ENCODE peak calls at places on chromosomes 13 and 19, in eight cellular contexts. One of them, this sample, is unnamed.

GRCh38 chr19:53394522-53394973 is 401 bp upstream of the ZNF765 start:
- DNase-seq in GM12878: peak; percentile 1
- DNase-seq in Panc1: peak; percentile 30
- DNase-seq in H1: no peak
- DNase-seq in endothelial cell of umbilical vein: no peak
- DNase-seq in sigmoid colon: peak; percentile 80
- DNase-seq in GM23338: peak; percentile 84
- DNase-seq in GM12892: no peak
- DNase-seq in this sample: peak; percentile 31

GRCh38 chr19:1269478-1270167 is 491 bp downstream of the CIRBP start:
- DNase-seq in GM12878: no peak
- DNase-seq in GM23338: peak; percentile 81
- DNase-seq in Panc1: no peak
- DNase-seq in H1: no peak
- DNase-seq in GM12892: peak; percentile 93
- DNase-seq in endothelial cell of umbilical vein: peak; percentile 87
- DNase-seq in sigmoid colon: peak; percentile 95
- DNase-seq in this sample: peak; percentile 86

GRCh38 chr13:40452741-40453665 is 213.4 kb downstream of the FOXO1 start:
- DNase-seq in GM12878: no peak
- DNase-seq in endothelial cell of umbilical vein: no peak
- DNase-seq in GM23338: no peak
- DNase-seq in sigmoid colon: no peak
- DNase-seq in H1: no peak
- DNase-seq in Panc1: no peak
- DNase-seq in GM12892: no peak
- DNase-seq in this sample: no peak

GRCh38 chr19:1521636-1522035 is 2.2 kb upstream of the PLK5 start:
- DNase-seq in endothelial cell of umbilical vein: no peak
- DNase-seq in GM12892: no peak
- DNase-seq in H1: no peak
- DNase-seq in Panc1: no peak
- DNase-seq in GM23338: no peak
- DNase-seq in sigmoid colon: peak; percentile 80
- DNase-seq in GM12878: no peak
- DNase-seq in this sample: no peak

GRCh38 chr13:19663416-19663979 is 30.0 kb downstream of the MPHOSPH8 start:
- DNase-seq in endothelial cell of umbilical vein: no peak
- DNase-seq in GM23338: no peak
- DNase-seq in sigmoid colon: no peak
- DNase-seq in GM12878: no peak
- DNase-seq in GM12892: no peak
- DNase-seq in H1: no peak
- DNase-seq in Panc1: no peak
- DNase-seq in this sample: no peak

GRCh38 chr19:33413868-33414666 is 40.6 kb downstream of the CEBPG start:
- DNase-seq in H1: no peak
- DNase-seq in GM12878: no peak
- DNase-seq in endothelial cell of umbilical vein: no peak
- DNase-seq in Panc1: no peak
- DNase-seq in GM12892: no peak
- DNase-seq in GM23338: no peak
- DNase-seq in sigmoid colon: no peak
- DNase-seq in this sample: no peak

GRCh38 chr13:108528303-108528702 is 101.1 kb upstream of the MYO16 start:
- DNase-seq in H1: no peak
- DNase-seq in GM12892: no peak
- DNase-seq in endothelial cell of umbilical vein: no peak
- DNase-seq in GM23338: no peak
- DNase-seq in GM12878: no peak
- DNase-seq in sigmoid colon: no peak
- DNase-seq in Panc1: no peak
- DNase-seq in this sample: no peak

GRCh38 chr19:53980553-53981407 is 10.7 kb upstream of the CACNG6 start:
- DNase-seq in endothelial cell of umbilical vein: peak; percentile 83
- DNase-seq in GM12878: no peak
- DNase-seq in sigmoid colon: no peak
- DNase-seq in Panc1: peak; percentile 95
- DNase-seq in GM23338: peak; percentile 98
- DNase-seq in GM12892: no peak
- DNase-seq in H1: no peak
- DNase-seq in this sample: no peak

GRCh38 chr13:49681837-49682236 is 9.4 kb downstream of the EBPL start:
- DNase-seq in Panc1: no peak
- DNase-seq in sigmoid colon: no peak
- DNase-seq in endothelial cell of umbilical vein: no peak
- DNase-seq in GM12878: no peak
- DNase-seq in GM23338: no peak
- DNase-seq in H1: no peak
- DNase-seq in GM12892: no peak
- DNase-seq in this sample: no peak

GRCh38 chr13:29587645-29588044 is 7.8 kb downstream of the SLC7A1 start:
- DNase-seq in H1: no peak
- DNase-seq in GM12878: no peak
- DNase-seq in Panc1: no peak
- DNase-seq in GM23338: no peak
- DNase-seq in endothelial cell of umbilical vein: no peak
- DNase-seq in sigmoid colon: no peak
- DNase-seq in GM12892: no peak
- DNase-seq in this sample: no peak

GRCh38 chr13:64723735-64724134 is 2506.4 kb downstream of the PCDH9 start:
- DNase-seq in Panc1: peak; percentile 81
- DNase-seq in GM12878: no peak
- DNase-seq in GM12892: no peak
- DNase-seq in endothelial cell of umbilical vein: peak; percentile 97
- DNase-seq in GM23338: peak; percentile 15
- DNase-seq in sigmoid colon: no peak
- DNase-seq in H1: peak; percentile 10
- DNase-seq in this sample: no peak

GRCh38 chr19:56839665-56840451 is 668 bp downstream of the PEG3 start:
- DNase-seq in sigmoid colon: peak; percentile 99
- DNase-seq in H1: no peak
- DNase-seq in Panc1: no peak
- DNase-seq in GM12892: no peak
- DNase-seq in endothelial cell of umbilical vein: peak; percentile 2
- DNase-seq in GM23338: no peak
- DNase-seq in GM12878: no peak
- DNase-seq in this sample: peak; percentile 61

GRCh38 chr19:35304036-35304435 is 12.1 kb downstream of the MAG start:
- DNase-seq in GM12892: no peak
- DNase-seq in GM23338: no peak
- DNase-seq in H1: no peak
- DNase-seq in GM12878: no peak
- DNase-seq in Panc1: no peak
- DNase-seq in endothelial cell of umbilical vein: no peak
- DNase-seq in sigmoid colon: no peak
- DNase-seq in this sample: no peak

GRCh38 chr19:54178581-54179261 is 5.8 kb upstream of the TMC4 start:
- DNase-seq in sigmoid colon: no peak
- DNase-seq in H1: no peak
- DNase-seq in Panc1: no peak
- DNase-seq in GM12892: no peak
- DNase-seq in GM12878: no peak
- DNase-seq in GM23338: peak; percentile 91
- DNase-seq in endothelial cell of umbilical vein: no peak
- DNase-seq in this sample: peak; percentile 51

GRCh38 chr13:48412100-48412556 is 785 bp downstream of the LPAR6 start:
- DNase-seq in sigmoid colon: no peak
- DNase-seq in GM12878: no peak
- DNase-seq in endothelial cell of umbilical vein: peak; percentile 64
- DNase-seq in H1: no peak
- DNase-seq in Panc1: no peak
- DNase-seq in GM23338: peak; percentile 22
- DNase-seq in GM12892: no peak
- DNase-seq in this sample: no peak

GRCh38 chr13:49840266-49840665 is 47.8 kb upstream of the KPNA3 start:
- DNase-seq in H1: no peak
- DNase-seq in GM12878: no peak
- DNase-seq in GM23338: peak; percentile 8
- DNase-seq in endothelial cell of umbilical vein: no peak
- DNase-seq in sigmoid colon: no peak
- DNase-seq in Panc1: no peak
- DNase-seq in GM12892: no peak
- DNase-seq in this sample: no peak

GRCh38 chr19:37970699-37971098 is 63.7 kb downstream of the SIPA1L3 start:
- DNase-seq in GM12892: no peak
- DNase-seq in Panc1: no peak
- DNase-seq in endothelial cell of umbilical vein: no peak
- DNase-seq in GM23338: no peak
- DNase-seq in sigmoid colon: peak; percentile 30
- DNase-seq in GM12878: no peak
- DNase-seq in H1: no peak
- DNase-seq in this sample: no peak
- TF ChIP-seq POLR2AphosphoS5 in GM12892: no peak
- TF ChIP-seq POLR2AphosphoS5 in Panc1: no peak
- TF ChIP-seq POLR2AphosphoS5 in endothelial cell of umbilical vein: no peak
- TF ChIP-seq POLR2AphosphoS5 in GM23338: no peak
- TF ChIP-seq POLR2AphosphoS5 in sigmoid colon: no peak
- TF ChIP-seq POLR2AphosphoS5 in GM12878: no peak
- TF ChIP-seq POLR2AphosphoS5 in H1: no peak
- TF ChIP-seq POLR2AphosphoS5 in this sample: no peak

GRCh38 chr13:100674848-100675659 is 459 bp upstream of the TMTC4 start:
- DNase-seq in sigmoid colon: peak; percentile 100
- DNase-seq in H1: peak; percentile 90
- DNase-seq in Panc1: peak; percentile 55
- DNase-seq in GM23338: peak; percentile 98
- DNase-seq in GM12878: peak; percentile 82
- DNase-seq in GM12892: peak; percentile 98
- DNase-seq in endothelial cell of umbilical vein: peak; percentile 99
- DNase-seq in this sample: peak; percentile 100
- TF ChIP-seq POLR2AphosphoS5 in sigmoid colon: peak; percentile 85
- TF ChIP-seq POLR2AphosphoS5 in H1: peak; percentile 62
- TF ChIP-seq POLR2AphosphoS5 in Panc1: no peak
- TF ChIP-seq POLR2AphosphoS5 in GM23338: peak; percentile 93
- TF ChIP-seq POLR2AphosphoS5 in GM12878: no peak
- TF ChIP-seq POLR2AphosphoS5 in GM12892: peak; percentile 40
- TF ChIP-seq POLR2AphosphoS5 in endothelial cell of umbilical vein: no peak
- TF ChIP-seq POLR2AphosphoS5 in this sample: peak; percentile 92

GRCh38 chr13:34466301-34466700 is 475.8 kb upstream of the NBEA start:
- DNase-seq in Panc1: no peak
- DNase-seq in GM12892: no peak
- DNase-seq in GM23338: no peak
- DNase-seq in GM12878: no peak
- DNase-seq in endothelial cell of umbilical vein: no peak
- DNase-seq in sigmoid colon: no peak
- DNase-seq in H1: no peak
- DNase-seq in this sample: no peak

GRCh38 chr13:34464011-34464410 is 478.1 kb upstream of the NBEA start:
- DNase-seq in GM23338: no peak
- DNase-seq in H1: no peak
- DNase-seq in sigmoid colon: no peak
- DNase-seq in GM12892: no peak
- DNase-seq in Panc1: no peak
- DNase-seq in GM12878: no peak
- DNase-seq in endothelial cell of umbilical vein: no peak
- DNase-seq in this sample: no peak

GRCh38 chr13:34469212-34469983 is 472.7 kb upstream of the NBEA start:
- DNase-seq in GM12878: no peak
- DNase-seq in Panc1: no peak
- DNase-seq in endothelial cell of umbilical vein: peak; percentile 76
- DNase-seq in GM12892: no peak
- DNase-seq in sigmoid colon: no peak
- DNase-seq in H1: no peak
- DNase-seq in GM23338: no peak
- DNase-seq in this sample: no peak

GRCh38 chr13:34465423-34465922 is 476.6 kb upstream of the NBEA start:
- DNase-seq in GM23338: no peak
- DNase-seq in endothelial cell of umbilical vein: no peak
- DNase-seq in GM12878: no peak
- DNase-seq in Panc1: no peak
- DNase-seq in H1: no peak
- DNase-seq in sigmoid colon: no peak
- DNase-seq in GM12892: no peak
- DNase-seq in this sample: no peak

DNA sequence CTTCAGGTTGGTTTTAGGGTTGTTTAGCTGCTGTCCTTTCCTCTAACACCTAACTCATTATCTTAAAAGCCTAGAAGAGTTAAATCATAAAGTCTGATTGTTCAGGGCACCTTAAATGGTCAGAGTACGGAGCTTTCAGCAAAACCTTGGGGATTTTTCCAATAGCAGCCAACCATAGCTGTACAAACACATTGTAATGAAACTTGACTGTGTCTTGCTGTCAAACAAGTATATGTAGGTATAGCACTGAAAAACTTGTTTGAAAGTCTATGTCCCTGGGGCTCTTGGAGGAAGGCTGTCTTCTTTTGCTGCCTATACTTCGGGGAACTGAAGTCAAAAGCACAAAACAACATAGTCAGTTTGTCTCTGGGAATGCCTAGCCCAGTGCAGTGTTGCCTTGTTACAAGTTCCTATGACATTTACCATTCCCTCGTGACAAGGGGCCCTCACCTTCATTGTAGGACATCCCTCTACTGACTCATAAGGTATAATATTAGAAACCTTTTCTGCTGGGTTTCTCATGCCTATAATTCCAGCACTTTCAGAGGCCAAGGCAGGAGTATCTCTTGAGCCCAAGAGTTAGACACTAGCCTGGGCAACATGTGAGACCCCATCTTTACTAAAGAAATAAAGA is 474.5 kb upstream of the NBEA start:
- DNase-seq in GM12878: no peak
- DNase-seq in GM23338: no peak
- DNase-seq in endothelial cell of umbilical vein: no peak
- DNase-seq in GM12892: no peak
- DNase-seq in sigmoid colon: no peak
- DNase-seq in H1: no peak
- DNase-seq in Panc1: no peak
- DNase-seq in this sample: no peak
- TF ChIP-seq POLR2AphosphoS5 in GM12878: no peak
- TF ChIP-seq POLR2AphosphoS5 in GM23338: no peak
- TF ChIP-seq POLR2AphosphoS5 in endothelial cell of umbilical vein: no peak
- TF ChIP-seq POLR2AphosphoS5 in GM12892: no peak
- TF ChIP-seq POLR2AphosphoS5 in sigmoid colon: no peak
- TF ChIP-seq POLR2AphosphoS5 in H1: no peak
- TF ChIP-seq POLR2AphosphoS5 in Panc1: no peak
- TF ChIP-seq POLR2AphosphoS5 in this sample: no peak

DNA sequence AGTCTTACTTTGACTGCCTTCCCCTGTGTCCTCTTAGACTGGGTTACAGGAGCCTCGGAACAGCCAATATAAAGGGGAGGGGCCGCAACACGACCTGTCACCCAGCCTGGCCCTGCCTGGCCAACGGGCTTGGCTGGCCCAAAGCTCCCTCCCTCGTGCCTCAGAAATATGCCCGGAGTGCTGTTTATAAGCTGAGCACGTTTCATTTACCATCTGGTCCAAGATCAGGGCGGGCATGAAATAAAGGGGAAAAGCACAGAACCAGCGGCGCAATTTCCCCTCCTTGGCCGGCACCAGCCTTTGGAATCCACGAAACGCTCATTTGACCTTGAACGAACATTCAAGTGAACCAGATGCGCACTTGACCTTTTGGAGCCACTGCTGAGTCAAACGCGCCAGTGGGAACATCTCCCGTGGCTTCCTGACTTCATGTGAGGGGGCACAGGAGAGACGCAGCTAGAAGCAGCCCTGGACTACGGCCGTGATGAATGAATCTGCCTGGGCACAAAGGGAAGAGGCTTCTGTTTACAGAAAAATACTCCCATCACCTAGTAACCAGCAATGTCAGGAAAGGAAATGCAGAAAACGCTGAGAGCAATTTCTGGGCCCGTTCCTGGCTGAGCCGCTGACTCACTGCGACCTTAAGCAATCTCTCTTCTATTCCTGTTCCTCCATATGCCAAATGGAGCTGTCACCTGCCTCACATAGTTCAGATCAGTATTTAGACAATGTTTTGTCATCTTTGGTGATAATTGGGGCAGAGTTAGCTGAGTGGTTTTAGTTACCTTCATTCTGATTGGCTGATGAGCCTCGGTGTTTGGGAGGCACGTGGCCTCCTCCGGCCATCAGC is 53.3 kb downstream of the RFX2 start:
- DNase-seq in endothelial cell of umbilical vein: peak; percentile 98
- DNase-seq in GM12892: no peak
- DNase-seq in GM12878: no peak
- DNase-seq in H1: no peak
- DNase-seq in sigmoid colon: peak; percentile 94
- DNase-seq in Panc1: no peak
- DNase-seq in GM23338: peak; percentile 68
- DNase-seq in this sample: peak; percentile 47
- TF ChIP-seq POLR2AphosphoS5 in endothelial cell of umbilical vein: peak; percentile 30
- TF ChIP-seq POLR2AphosphoS5 in GM12892: no peak
- TF ChIP-seq POLR2AphosphoS5 in GM12878: no peak
- TF ChIP-seq POLR2AphosphoS5 in H1: no peak
- TF ChIP-seq POLR2AphosphoS5 in sigmoid colon: peak; percentile 46
- TF ChIP-seq POLR2AphosphoS5 in Panc1: no peak
- TF ChIP-seq POLR2AphosphoS5 in GM23338: no peak
- TF ChIP-seq POLR2AphosphoS5 in this sample: peak; percentile 81